ENCODE peak calls at places on chromosomes 1 and 21, in nine cellular contexts. Z is epithelial cell of proximal tubule, X is BE2C, B is cardiac fibroblast, J is AG09309, Q is psoas muscle, N is uterus, U is ovary, I is WTC11. Y is an unnamed sample.

GRCh38 chr1:27529638-27530018 is 39.7 kb upstream of the WASF2 start:
- DNase-seq in Z (no peak), B (no peak), I (no peak), X (no peak), N (no peak), Q (no peak), U (no peak), J (no peak), Y (no peak)

GRCh38 chr1:207811920-207812720 is 60.3 kb downstream of the CD46 start:
- DNase-seq in I (peak; percentile 55), J (no peak), Z (no peak), U (peak; percentile 60), Q (peak; percentile 79), B (no peak), N (peak; percentile 53), X (peak; percentile 52), Y (no peak)

GRCh38 chr1:2408859-2409276 is 3.5 kb downstream of the PEX10 start:
- DNase-seq in U (no peak), X (no peak), N (no peak), J (no peak), Q (no peak), Z (no peak), B (no peak), I (no peak), Y (no peak)

GRCh38 chr1:78101514-78101913 is 55.7 kb downstream of the GIPC2 start:
- DNase-seq in Q (no peak), N (no peak), B (peak; percentile 97), J (peak; percentile 94), U (no peak), I (no peak), X (no peak), Z (peak; percentile 90), Y (no peak)

GRCh38 chr1:232968396-232968795 is 18.0 kb downstream of the NTPCR start:
- DNase-seq in N (no peak), B (no peak), J (no peak), Q (no peak), I (no peak), Z (no peak), U (no peak), X (no peak), Y (no peak)

GRCh38 chr1:239233626-239234025 is 152.7 kb upstream of the CHRM3 start:
- DNase-seq in Q (no peak), X (no peak), I (no peak), Z (no peak), B (no peak), J (no peak), U (no peak), N (no peak), Y (no peak)

GRCh38 chr1:30798389-30798951 is 40.9 kb upstream of the LAPTM5 start:
- DNase-seq in B (peak; percentile 68), I (no peak), Q (peak; percentile 50), J (no peak), U (no peak), N (no peak), X (no peak), Z (no peak), Y (no peak)

GRCh38 chr1:200724064-200724463 is 14.6 kb upstream of the CAMSAP2 start:
- DNase-seq in U (no peak), N (no peak), B (no peak), I (no peak), Q (no peak), J (no peak), X (no peak), Z (no peak), Y (no peak)

DNA sequence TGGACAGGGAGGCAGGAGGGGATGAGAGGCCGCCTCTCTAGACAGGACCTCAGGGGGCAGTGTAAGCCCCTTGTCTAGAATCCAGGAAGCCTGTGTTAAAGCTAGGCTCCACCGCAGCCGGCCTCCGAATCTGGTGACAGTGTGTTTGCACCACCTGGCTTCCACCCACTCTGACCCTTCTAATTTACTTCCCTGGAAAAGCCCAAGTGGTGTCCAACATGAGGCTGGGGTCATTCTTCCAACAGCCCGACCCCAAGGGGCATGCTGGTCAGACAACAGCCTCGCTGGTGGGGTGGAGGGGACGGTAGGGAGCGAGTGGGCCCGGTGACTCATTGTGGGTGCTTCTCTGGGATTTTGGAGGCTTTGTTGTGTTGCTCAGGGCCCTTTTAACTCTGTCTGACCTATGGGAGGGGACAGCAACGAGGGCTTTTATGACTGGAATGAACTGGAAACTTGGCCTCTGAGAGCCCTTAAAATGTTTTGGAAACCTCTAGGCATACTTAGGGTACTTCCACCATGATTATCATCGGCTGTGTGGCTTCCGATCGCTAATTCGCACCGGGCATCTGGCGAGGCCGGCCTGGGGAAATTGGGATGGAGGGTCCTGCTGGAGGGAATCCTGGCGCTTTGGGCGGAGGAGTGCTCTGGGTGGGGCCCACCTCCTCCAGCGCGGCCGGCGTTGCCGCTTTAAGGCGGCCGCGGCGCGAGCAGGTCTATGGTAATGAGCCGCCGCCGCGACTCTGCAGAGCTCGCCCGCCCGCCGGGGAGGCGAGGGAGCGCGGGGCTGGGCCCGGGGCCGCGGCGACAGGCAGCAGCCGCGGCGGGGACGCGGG is at the start of gene CELSR2:
- DNase-seq in Q (peak; percentile 64), J (no peak), U (no peak), Z (no peak), B (peak; percentile 63), X (peak; percentile 85), I (peak; percentile 88), N (peak; percentile 41), Y (peak; percentile 94)
- TF ChIP-seq CTCF in Q (no peak), J (no peak), U (no peak), Z (no peak), B (no peak), X (no peak), I (no peak), N (no peak), Y (no peak)

GRCh38 chr1:32928285-32928684 is 27.1 kb upstream of the TMEM54 start:
- DNase-seq in N (no peak), J (no peak), B (no peak), I (no peak), Z (no peak), U (no peak), Q (no peak), X (no peak), Y (no peak)

GRCh38 chr1:32925360-32926142 is 24.4 kb upstream of the TMEM54 start:
- DNase-seq in N (no peak), B (peak; percentile 22), I (peak; percentile 53), Q (no peak), U (no peak), X (peak; percentile 20), J (no peak), Z (no peak), Y (no peak)

GRCh38 chr1:32926562-32926961 is 25.4 kb upstream of the TMEM54 start:
- DNase-seq in Q (no peak), N (no peak), X (no peak), J (no peak), Z (no peak), I (no peak), U (no peak), B (no peak), Y (no peak)

GRCh38 chr1:32927441-32927840 is 26.3 kb upstream of the TMEM54 start:
- DNase-seq in I (no peak), Q (no peak), B (no peak), Z (no peak), N (no peak), J (no peak), U (no peak), X (no peak), Y (no peak)

DNA sequence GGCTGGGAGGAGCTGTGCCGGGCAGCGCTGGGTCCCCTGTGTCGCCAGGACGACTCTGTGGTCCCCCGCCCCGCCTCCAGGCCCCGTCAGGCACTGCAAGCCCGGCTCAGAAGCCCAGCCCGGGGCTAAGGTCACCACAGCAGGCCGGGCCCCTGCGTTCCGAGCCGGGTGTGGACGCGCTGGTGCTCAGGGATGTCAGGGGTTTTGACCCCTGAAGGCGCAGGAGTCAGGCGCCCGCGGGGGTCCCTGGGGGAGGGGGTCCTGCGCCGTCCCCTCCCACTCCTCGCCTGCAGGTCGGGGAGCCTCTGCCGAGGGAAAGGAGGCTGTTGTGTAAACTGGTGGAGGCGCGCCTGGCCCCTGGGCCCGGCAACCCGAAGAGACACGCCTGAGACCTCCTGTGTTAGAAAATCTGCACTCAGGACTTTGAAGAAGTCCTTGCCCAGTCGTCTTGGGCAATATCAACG is 23.7 kb upstream of the TMEM54 start:
- DNase-seq in J (no peak), Z (no peak), B (no peak), X (peak; percentile 34), N (no peak), I (peak; percentile 78), U (no peak), Q (no peak), Y (no peak)
- TF ChIP-seq CTCF in J (no peak), Z (no peak), B (no peak), X (no peak), N (no peak), I (no peak), U (no peak), Q (no peak), Y (no peak)

DNA sequence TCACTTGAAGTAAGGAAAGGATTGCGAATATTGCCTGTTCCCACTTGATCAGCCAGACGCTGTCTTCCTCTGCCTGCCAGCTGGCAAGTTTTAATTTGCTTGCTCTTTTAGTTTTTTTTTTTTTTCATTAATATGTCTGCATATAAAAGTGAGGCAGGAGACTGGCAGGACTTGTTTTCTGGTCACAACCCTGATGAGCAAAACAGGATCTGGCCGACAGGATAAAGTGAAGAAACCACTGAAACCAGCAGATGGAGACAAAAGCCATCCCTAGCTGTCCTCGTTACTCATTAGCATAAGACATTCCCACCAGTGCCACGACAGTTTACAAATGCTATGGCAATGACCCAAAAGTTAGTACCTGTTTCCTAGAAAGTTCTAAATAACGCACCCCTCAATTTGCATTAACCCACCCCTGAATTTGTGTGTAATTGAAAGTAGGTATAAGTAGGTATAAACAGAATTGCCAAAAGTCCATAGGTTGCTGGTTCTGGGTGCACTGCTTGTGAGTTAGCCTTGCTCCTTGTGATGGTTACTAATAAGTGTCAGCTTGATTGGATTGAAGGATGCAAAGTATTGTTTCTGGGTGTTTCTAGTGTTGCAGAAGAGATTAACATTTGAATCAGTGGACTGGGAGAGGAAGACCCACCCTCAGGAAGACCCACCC is 60.8 kb downstream of the ZNF684 start:
- DNase-seq in Q (no peak), N (no peak), X (peak; percentile 11), J (no peak), B (peak; percentile 37), U (no peak), Z (no peak), I (no peak), Y (no peak)
- TF ChIP-seq CTCF in Q (no peak), N (no peak), X (peak; percentile 67), J (peak; percentile 65), B (peak; percentile 54), U (no peak), Z (peak; percentile 71), I (no peak), Y (no peak)

GRCh38 chr21:29379517-29380054 is 80.9 kb downstream of the BACH1 start:
- DNase-seq in I (no peak), X (no peak), B (no peak), N (no peak), Q (no peak), Z (no peak), U (no peak), J (no peak), Y (no peak)

GRCh38 chr21:29377266-29377665 is 78.5 kb downstream of the BACH1 start:
- DNase-seq in Z (no peak), Q (no peak), B (no peak), I (no peak), X (no peak), N (no peak), J (no peak), U (no peak), Y (no peak)

GRCh38 chr21:29378814-29379213 is 80.1 kb downstream of the BACH1 start:
- DNase-seq in N (no peak), J (no peak), I (no peak), X (peak; percentile 56), Z (no peak), Q (no peak), U (no peak), B (peak; percentile 64), Y (no peak)

GRCh38 chr21:29374481-29374880 is 75.8 kb downstream of the BACH1 start:
- DNase-seq in J (no peak), Q (no peak), X (no peak), Z (no peak), N (no peak), I (no peak), U (no peak), B (no peak), Y (no peak)

DNA sequence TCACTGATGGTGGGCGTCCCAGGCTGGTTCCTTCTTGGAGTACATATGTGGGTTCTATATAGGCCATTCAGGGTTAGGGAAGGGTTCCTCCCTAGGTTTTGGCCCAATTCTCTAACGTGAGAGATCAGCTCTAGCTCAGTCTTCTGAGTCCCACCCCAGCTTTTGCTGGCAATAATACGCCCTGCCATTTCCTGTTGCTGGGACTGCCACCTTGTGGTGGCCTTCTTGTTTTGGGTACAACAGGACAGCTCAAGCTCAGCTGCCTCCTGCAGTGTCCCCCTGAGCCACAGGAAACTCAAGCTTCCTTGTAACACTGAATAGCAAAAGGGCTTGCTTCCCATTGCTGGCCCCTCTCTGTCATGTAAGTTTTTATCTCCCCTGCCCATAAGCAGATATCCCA is 77.8 kb downstream of the BACH1 start:
- DNase-seq in B (peak; percentile 28), J (no peak), X (peak; percentile 63), U (no peak), Z (no peak), Q (peak; percentile 36), I (peak; percentile 68), N (peak; percentile 16), Y (peak; percentile 66)
- TF ChIP-seq CTCF in B (peak; percentile 56), J (peak; percentile 29), X (peak; percentile 70), U (no peak), Z (peak; percentile 46), Q (peak; percentile 44), I (peak; percentile 19), N (peak; percentile 14), Y (peak; percentile 66)

Y was measured in GM20000.